ENCODE peak calls at places on chromosomes 6 and 20, in seven cellular contexts. U is HFF-Myc; Z is fibroblast of pulmonary artery; Y is astrocyte of the cerebellum; K is central memory CD4-positive, alpha-beta T cell; P is T1000; S is left ventricle myocardium inferior. Q is an unnamed sample.

GRCh38 chr6:148998704-148999103 is 251.9 kb downstream of the UST start:
- DNase-seq in U (peak; percentile 54), Z (no peak), Y (no peak), K (no peak), P (no peak), S (no peak), Q (peak; percentile 21)

GRCh38 chr6:123316733-123317323 is 319.9 kb downstream of the TRDN start:
- DNase-seq in U (no peak), Z (peak; percentile 40), Y (peak; percentile 9), K (no peak), P (no peak), S (no peak), Q (no peak)

GRCh38 chr6:157396026-157396425 is 15.0 kb downstream of the ZDHHC14 start:
- DNase-seq in U (no peak), Z (no peak), Y (no peak), K (no peak), P (no peak), S (no peak), Q (no peak)

GRCh38 chr6:43174263-43175112 is 3.4 kb downstream of the SRF start:
- DNase-seq in U (peak; percentile 99), Z (peak; percentile 99), Y (peak; percentile 97), K (peak; percentile 93), P (peak; percentile 95), S (peak; percentile 95), Q (peak; percentile 99)

GRCh38 chr6:34239240-34239825 is 2.7 kb downstream of the HMGA1 start:
- DNase-seq in U (no peak), Z (no peak), Y (no peak), K (no peak), P (no peak), S (no peak), Q (no peak)

GRCh38 chr6:117605169-117605826 is 3.0 kb upstream of the GOPC start:
- DNase-seq in U (peak; percentile 74), Z (peak; percentile 91), Y (peak; percentile 76), K (peak; percentile 48), P (no peak), S (no peak), Q (peak; percentile 52)

GRCh38 chr6:33847078-33847477 is 43.3 kb upstream of the MLN start:
- DNase-seq in U (no peak), Z (no peak), Y (no peak), K (no peak), P (no peak), S (no peak), Q (no peak)

GRCh38 chr6:166406197-166406596 is 23.5 kb upstream of the MPC1 start:
- DNase-seq in U (no peak), Z (no peak), Y (no peak), K (no peak), P (no peak), S (no peak), Q (no peak)

GRCh38 chr6:169996652-169997051 is 245.2 kb downstream of the ERMARD start:
- DNase-seq in U (no peak), Z (no peak), Y (no peak), K (no peak), P (no peak), S (no peak), Q (no peak)

GRCh38 chr6:54361188-54361587 is 52.9 kb downstream of the TINAG start:
- DNase-seq in U (no peak), Z (no peak), Y (no peak), K (no peak), P (no peak), S (no peak), Q (no peak)

GRCh38 chr6:142013286-142013685 is 119.4 kb upstream of the GJE1 start:
- DNase-seq in U (peak; percentile 79), Z (peak; percentile 89), Y (peak; percentile 87), K (no peak), P (no peak), S (no peak), Q (no peak)

GRCh38 chr20:40467703-40468411 is 221.2 kb downstream of the MAFB start:
- DNase-seq in U (no peak), Z (no peak), Y (no peak), K (no peak), P (no peak), S (no peak), Q (no peak)

GRCh38 chr20:60559462-60559861 is 601.2 kb downstream of the CDH26 start:
- DNase-seq in U (no peak), Z (no peak), Y (no peak), K (no peak), P (no peak), S (no peak), Q (no peak)

GRCh38 chr6:90135672-90136071 is 161.0 kb downstream of the BACH2 start:
- DNase-seq in U (no peak), Z (peak; percentile 28), Y (peak; percentile 52), K (no peak), P (peak; percentile 42), S (no peak), Q (no peak)

Q was measured in testis.